ENCODE peak calls at places on chromosomes 1 and 21, in nine cellular contexts. X, B, W, V, F, I, G, O and T are unnamed samples.

GRCh38 chr1:75719810-75720209 is 4.7 kb upstream of the ACADM start:
- DNase-seq in X (no peak), B (peak; percentile 31), W (no peak), V (no peak), F (no peak), I (no peak), G (no peak), O (no peak), T (no peak)

GRCh38 chr1:243501002-243501401 is 245.2 kb downstream of the SDCCAG8 start:
- DNase-seq in X (no peak), B (no peak), W (no peak), V (no peak), F (no peak), I (peak; percentile 96), G (no peak), O (peak; percentile 91), T (no peak)

GRCh38 chr1:57492846-57493245 is 69.0 kb upstream of the DAB1 start:
- DNase-seq in X (no peak), B (no peak), W (no peak), V (no peak), F (no peak), I (no peak), G (no peak), O (no peak), T (no peak)

GRCh38 chr1:42171679-42172266 is 7.2 kb upstream of the GUCA2A start:
- DNase-seq in X (no peak), B (no peak), W (no peak), V (no peak), F (no peak), I (no peak), G (no peak), O (no peak), T (no peak)

GRCh38 chr1:212471891-212472675 is 39.4 kb downstream of the NENF start:
- DNase-seq in X (no peak), B (no peak), W (no peak), V (no peak), F (no peak), I (no peak), G (no peak), O (no peak), T (no peak)

GRCh38 chr1:35958558-35958957 is 27.7 kb downstream of the AGO3 start:
- DNase-seq in X (no peak), B (no peak), W (no peak), V (no peak), F (no peak), I (no peak), G (no peak), O (peak; percentile 16), T (no peak)

GRCh38 chr21:41228006-41228370 is 60.0 kb downstream of the BACE2 start:
- DNase-seq in X (no peak), B (no peak), W (no peak), V (no peak), F (no peak), I (no peak), G (no peak), O (no peak), T (no peak)

GRCh38 chr1:178645157-178645825 is 79.8 kb upstream of the RALGPS2 start:
- DNase-seq in X (no peak), B (peak; percentile 55), W (no peak), V (no peak), F (no peak), I (peak; percentile 48), G (no peak), O (no peak), T (no peak)

GRCh38 chr1:150895618-150896017 is 8.7 kb downstream of the CTXND2 start:
- DNase-seq in X (no peak), B (no peak), W (no peak), V (no peak), F (no peak), I (peak; percentile 85), G (peak; percentile 30), O (peak; percentile 37), T (no peak)

GRCh38 chr1:59556802-59557548 is 257.8 kb upstream of the HOOK1 start:
- DNase-seq in X (no peak), B (no peak), W (no peak), V (no peak), F (no peak), I (no peak), G (no peak), O (no peak), T (no peak)

GRCh38 chr1:197485790-197486189 is 217.7 kb downstream of the CRB1 start:
- DNase-seq in X (peak; percentile 55), B (no peak), W (no peak), V (no peak), F (no peak), I (no peak), G (no peak), O (no peak), T (no peak)

GRCh38 chr1:60903591-60903990 is 178.8 kb upstream of the NFIA start:
- DNase-seq in X (no peak), B (no peak), W (peak; percentile 65), V (no peak), F (peak; percentile 73), I (peak; percentile 64), G (peak; percentile 30), O (peak; percentile 19), T (peak; percentile 17)

GRCh38 chr21:41135715-41136114 is 32.2 kb upstream of the BACE2 start:
- DNase-seq in X (no peak), B (no peak), W (no peak), V (no peak), F (no peak), I (no peak), G (no peak), O (no peak), T (no peak)

GRCh38 chr1:245583081-245583480 is 428.3 kb downstream of the KIF26B start:
- DNase-seq in X (no peak), B (no peak), W (no peak), V (no peak), F (no peak), I (peak; percentile 65), G (no peak), O (peak; percentile 32), T (no peak)

GRCh38 chr21:43352138-43352537 is 74.8 kb downstream of the SIK1 start:
- DNase-seq in X (no peak), B (no peak), W (no peak), V (no peak), F (no peak), I (no peak), G (no peak), O (no peak), T (no peak)

GRCh38 chr21:43352568-43353281 is 74.2 kb downstream of the SIK1 start:
- DNase-seq in X (no peak), B (no peak), W (no peak), V (no peak), F (no peak), I (no peak), G (peak; percentile 34), O (no peak), T (no peak)

GRCh38 chr21:43354666-43355065 is 72.3 kb downstream of the SIK1 start:
- DNase-seq in X (no peak), B (no peak), W (no peak), V (no peak), F (no peak), I (no peak), G (no peak), O (no peak), T (no peak)

GRCh38 chr21:43354016-43354420 is 72.9 kb downstream of the SIK1 start:
- DNase-seq in X (no peak), B (no peak), W (no peak), V (no peak), F (no peak), I (no peak), G (no peak), O (no peak), T (no peak)

GRCh38 chr21:43353282-43354010 is 73.5 kb downstream of the SIK1 start:
- DNase-seq in X (no peak), B (no peak), W (no peak), V (no peak), F (no peak), I (no peak), G (no peak), O (no peak), T (no peak)
- H3K4me3 ChIP-seq in X (no peak overlapping the region), B (no peak overlapping the region), W (no peak overlapping the region), V (no peak overlapping the region), F (no peak overlapping the region), I (no peak overlapping the region), G (no peak overlapping the region), O (no peak overlapping the region), T (no peak overlapping the region)

DNA sequence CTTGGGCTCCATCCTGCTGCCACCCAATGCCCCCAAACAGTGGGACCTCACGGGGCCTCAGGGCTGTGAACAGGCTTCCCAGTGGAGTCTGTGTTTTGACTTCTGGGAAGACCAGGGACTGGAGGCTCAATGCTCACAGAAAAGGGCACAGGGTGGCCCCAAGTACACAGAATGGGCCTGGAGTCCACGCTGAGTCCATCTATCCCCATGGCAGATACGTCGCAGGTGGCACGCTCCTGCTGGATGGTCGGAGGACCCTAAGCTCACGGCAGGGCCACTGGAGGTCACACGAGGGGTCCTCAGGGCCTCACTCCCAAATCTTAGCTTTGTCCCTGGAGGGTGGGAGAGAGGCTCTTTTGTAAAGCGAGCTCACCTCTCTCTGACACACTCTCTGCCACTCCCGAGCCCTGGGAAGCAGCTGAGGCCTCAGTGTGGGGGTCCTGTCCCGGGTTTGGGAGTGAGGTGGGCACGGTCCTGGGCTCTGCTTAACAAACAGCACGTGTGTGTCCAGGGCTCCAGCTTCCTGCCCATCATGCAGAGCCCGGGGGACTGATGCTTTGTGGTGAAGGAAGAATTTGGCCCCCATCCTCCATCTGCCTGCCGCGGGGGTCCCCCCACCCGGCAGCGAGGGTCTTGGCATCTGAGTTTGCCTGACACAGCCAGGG is 27.2 kb upstream of the TTC34 start:
- DNase-seq in X (no peak), B (no peak), W (no peak), V (no peak), F (no peak), I (no peak), G (no peak), O (no peak), T (no peak)
- H3K9me3 ChIP-seq in X (peaks cover 20% of the 10 kb centered on the region), B (no peaks in the 10 kb centered on the region), W (no peaks in the 10 kb centered on the region), V (no peaks in the 10 kb centered on the region), F (peaks cover 22% of the 10 kb centered on the region), I (no peaks in the 10 kb centered on the region), G (no peaks in the 10 kb centered on the region), O (peaks cover 9% of the 10 kb centered on the region), T (no peaks in the 10 kb centered on the region)

GRCh38 chr1:153954826-153955225 is 3.6 kb downstream of the CRTC2 start:
- DNase-seq in X (no peak), B (no peak), W (no peak), V (no peak), F (no peak), I (no peak), G (no peak), O (no peak), T (no peak)
- H3K36me3 ChIP-seq in X (peaks cover 12% of the 10 kb centered on the region), B (no peaks in the 10 kb centered on the region), W (no peaks in the 10 kb centered on the region), V (peaks cover 57% of the 10 kb centered on the region), F (peaks cover 48% of the 10 kb centered on the region), I (peaks cover 17% of the 10 kb centered on the region), G (peaks cover 13% of the 10 kb centered on the region), O (peaks cover 13% of the 10 kb centered on the region), T (no peaks in the 10 kb centered on the region)

DNA sequence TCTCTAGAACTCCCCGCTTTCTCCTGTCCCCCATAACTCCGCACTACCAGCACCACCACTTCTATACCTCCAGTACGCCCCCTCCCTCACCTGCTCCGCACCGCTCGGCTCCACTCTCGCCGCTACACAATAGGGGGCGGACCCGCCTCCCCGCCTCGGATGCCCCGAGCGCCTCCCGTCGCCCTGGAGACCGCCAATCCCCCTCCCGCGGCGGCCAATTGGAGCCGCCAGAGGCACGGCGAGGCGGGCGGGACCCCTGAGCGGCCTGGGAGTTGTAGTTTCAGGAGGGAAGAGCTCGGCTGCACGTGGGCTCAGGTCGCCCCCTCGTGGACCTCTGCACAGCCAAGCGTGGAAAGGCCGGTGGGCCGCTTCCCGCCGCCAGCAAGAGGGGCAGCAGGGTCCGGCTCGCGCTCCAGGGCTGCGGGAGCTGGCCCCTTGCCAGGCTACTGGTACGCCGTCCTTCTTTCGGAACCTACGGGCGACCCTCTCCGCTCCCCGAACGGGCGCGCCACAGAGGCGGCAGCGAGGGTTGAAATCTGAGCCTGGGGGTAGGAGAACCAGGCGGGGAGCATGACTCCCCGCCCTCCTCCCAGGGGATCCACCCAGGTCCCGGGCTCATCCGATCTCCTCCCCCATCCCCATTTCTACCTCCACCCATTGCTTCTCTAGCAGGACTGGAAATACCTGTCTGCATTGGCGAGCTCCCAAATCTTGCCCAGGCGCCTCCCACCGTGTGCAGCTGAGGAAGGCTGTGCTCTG is at the start of gene IGSF9:
- DNase-seq in X (peak; percentile 95), B (peak; percentile 99), W (peak; percentile 87), V (peak; percentile 60), F (peak; percentile 85), I (peak; percentile 74), G (peak; percentile 96), O (peak; percentile 55), T (peak; percentile 88)
- H3K4me3 ChIP-seq in X (peak within 1 kb of the TSS; percentile 37), B (peak within 1 kb of the TSS; percentile 80), W (peak within 1 kb of the TSS; percentile 55), V (peak within 1 kb of the TSS; percentile 57), F (peak within 1 kb of the TSS; percentile 69), I (peak within 1 kb of the TSS; percentile 69), G (peak within 1 kb of the TSS; percentile 82), O (peak within 1 kb of the TSS; percentile 62), T (peak within 1 kb of the TSS; percentile 23)